ENCODE peak calls at places on chromosome 21, in five cellular contexts. U is gastrocnemius medialis, F is thoracic aorta, V is foreskin keratinocyte, G is BJ. W is an unnamed sample.
A peak's percentile ranks its signal among the peaks of the same experiment; 100 is the strongest.

GRCh38 chr21:35324372-35325220 is 275.5 kb upstream of the RUNX1 start:
- DNase-seq in U (peak; percentile 2), F (no peak), V (peak; percentile 11), G (peak; percentile 61), W (no peak)

GRCh38 chr21:46667191-46667734 is 31.8 kb downstream of the PRMT2 start:
- DNase-seq in U (no peak), F (no peak), V (peak; percentile 35), G (no peak), W (peak; percentile 46)

GRCh38 chr21:34613679-34614442 is 1.1 kb downstream of the RCAN1 start:
- DNase-seq in U (no peak), F (no peak), V (no peak), G (no peak), W (no peak)

GRCh38 chr21:31180256-31181088 is 142.2 kb upstream of the KRTAP19-8 start:
- DNase-seq in U (no peak), F (no peak), V (no peak), G (no peak), W (no peak)

GRCh38 chr21:45950740-45951515 is 30.6 kb upstream of the COL6A1 start:
- DNase-seq in U (no peak), F (no peak), V (peak; percentile 55), G (no peak), W (no peak)

GRCh38 chr21:26199471-26199870 is 28.9 kb upstream of the APP start:
- DNase-seq in U (no peak), F (no peak), V (peak; percentile 95), G (peak; percentile 70), W (no peak)

GRCh38 chr21:35457097-35457496 is 408.0 kb upstream of the RUNX1 start:
- DNase-seq in U (no peak), F (no peak), V (no peak), G (no peak), W (no peak)

GRCh38 chr21:26732442-26733221 is 112.6 kb downstream of the ADAMTS1 start:
- DNase-seq in U (no peak), F (no peak), V (no peak), G (no peak), W (peak; percentile 61)

GRCh38 chr21:28550057-28550825 is 442.4 kb downstream of the LTN1 start:
- DNase-seq in U (no peak), F (no peak), V (no peak), G (no peak), W (no peak)

GRCh38 chr21:38088916-38089762 is 167.7 kb upstream of the KCNJ15 start:
- DNase-seq in U (no peak), F (no peak), V (no peak), G (no peak), W (no peak)
- TF ChIP-seq CTCF in U (no peak), F (no peak), V (no peak), G (no peak), W (no peak)

GRCh38 chr21:33327326-33327725 is 2.6 kb downstream of the IFNAR1 start:
- DNase-seq in U (no peak), F (no peak), V (no peak), G (no peak), W (no peak)

GRCh38 chr21:33325222-33326067 is 675 bp downstream of the IFNAR1 start:
- DNase-seq in U (peak; percentile 28), F (peak; percentile 54), V (peak; percentile 48), G (peak; percentile 42), W (no peak)

GRCh38 chr21:33327792-33328433 is 3.1 kb downstream of the IFNAR1 start:
- DNase-seq in U (no peak), F (no peak), V (no peak), G (no peak), W (no peak)

GRCh38 chr21:33324311-33325221 is at the start of gene IFNAR1:
- DNase-seq in U (peak; percentile 97), F (peak; percentile 99), V (peak; percentile 82), G (peak; percentile 84), W (peak; percentile 99)
- TF ChIP-seq CTCF in U (no peak), F (no peak), V (no peak), G (no peak), W (no peak)

DNA sequence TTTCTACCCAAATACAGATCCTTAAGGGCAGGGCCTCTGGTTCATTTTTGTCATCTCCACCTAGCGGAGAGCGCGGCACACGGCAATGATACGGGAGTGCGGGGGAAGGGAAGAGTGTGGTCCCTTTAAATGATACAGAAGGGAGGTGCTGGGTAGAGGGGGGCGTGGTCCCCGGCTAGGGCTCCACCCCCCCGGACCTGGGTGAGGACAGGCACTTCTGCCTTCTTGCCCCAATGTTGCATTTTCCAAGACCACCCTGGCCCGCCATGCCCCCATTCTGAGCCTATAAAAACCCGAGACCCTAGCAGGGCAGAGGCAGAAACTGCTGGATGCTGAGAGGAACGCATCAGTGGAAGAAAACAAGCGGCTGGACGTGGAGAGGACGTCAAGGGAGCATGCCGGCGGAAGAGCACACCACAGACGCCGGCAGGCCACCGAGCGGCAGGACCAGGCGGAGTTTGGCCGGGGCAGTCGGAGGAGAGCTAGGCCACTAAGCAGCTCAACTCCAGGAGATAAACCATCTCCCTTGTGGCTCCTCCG is 30.0 kb downstream of the LRRC3 start:
- DNase-seq in U (no peak), F (no peak), V (no peak), G (no peak), W (peak; percentile 57)
- TF ChIP-seq CTCF in U (no peak), F (no peak), V (no peak), G (peak; percentile 12), W (peak; percentile 44)

GRCh38 chr21:42669069-42669468 is 15.6 kb downstream of the PDE9A start:
- DNase-seq in U (no peak), F (no peak), V (no peak), G (no peak), W (no peak)
- TF ChIP-seq CTCF in U (no peak), F (no peak), V (peak; percentile 43), G (no peak), W (no peak)

GRCh38 chr21:36630485-36631206 is 68.3 kb upstream of the SIM2 start:
- DNase-seq in U (peak; percentile 11), F (no peak), V (no peak), G (no peak), W (peak; percentile 83)
- TF ChIP-seq CTCF in U (peak; percentile 75), F (peak; percentile 49), V (peak; percentile 77), G (peak; percentile 75), W (peak; percentile 76)

GRCh38 chr21:36965720-36966065 is 776 bp downstream of the HLCS start:
- DNase-seq in U (no peak), F (no peak), V (no peak), G (no peak), W (no peak)

GRCh38 chr21:36966846-36967657 is 583 bp upstream of the HLCS start:
- DNase-seq in U (no peak), F (no peak), V (no peak), G (no peak), W (no peak)

GRCh38 chr21:36964832-36965719 is 1.4 kb downstream of the HLCS start:
- DNase-seq in U (no peak), F (no peak), V (no peak), G (no peak), W (no peak)

GRCh38 chr21:36964398-36964797 is 2.1 kb downstream of the HLCS start:
- DNase-seq in U (no peak), F (no peak), V (no peak), G (no peak), W (no peak)

GRCh38 chr21:36966066-36966845 is at the start of gene HLCS:
- DNase-seq in U (peak; percentile 17), F (no peak), V (no peak), G (no peak), W (peak; percentile 75)
- TF ChIP-seq CTCF in U (peak; percentile 21), F (no peak), V (peak; percentile 58), G (no peak), W (no peak)

GRCh38 chr21:32578107-32578691 is 7.1 kb downstream of the TCP10L start:
- DNase-seq in U (no peak), F (no peak), V (no peak), G (no peak), W (peak; percentile 28)
- TF ChIP-seq CTCF in U (no peak), F (no peak), V (peak; percentile 59), G (peak; percentile 44), W (peak; percentile 34)